ENCODE peak calls at places on chromosomes 3 and 15, in six cellular contexts. M is K562, L is left lung, I is esophagus squamous epithelium, P is heart left ventricle, T is AG04450. D is an unnamed sample.
A peak's percentile ranks its signal among the peaks of the same experiment; 100 is the strongest.

GRCh38 chr3:11331101-11331500 is 58.9 kb downstream of the ATG7 start:
- DNase-seq in P (no peak), T (no peak), L (no peak), M (no peak), I (no peak), D (no peak)

GRCh38 chr3:52053307-52054304 is 2.8 kb downstream of the DUSP7 start:
- DNase-seq in L (no peak), I (no peak), M (no peak), T (no peak), P (no peak), D (peak; percentile 70)

GRCh38 chr3:53223025-53223424 is 32.8 kb downstream of the TKT start:
- DNase-seq in M (no peak), P (no peak), T (no peak), I (no peak), L (no peak), D (no peak)

GRCh38 chr15:85312925-85313324 is 67.5 kb upstream of the AKAP13 start:
- DNase-seq in L (no peak), P (no peak), M (no peak), T (no peak), I (no peak), D (no peak)

GRCh38 chr3:175378348-175378747 is 519.2 kb downstream of the NAALADL2 start:
- DNase-seq in M (no peak), T (no peak), I (no peak), L (no peak), P (no peak), D (no peak)

GRCh38 chr3:106013971-106014370 is 145.2 kb upstream of the CBLB start:
- DNase-seq in M (peak; percentile 5), P (no peak), T (peak; percentile 83), L (no peak), I (no peak), D (no peak)

GRCh38 chr3:119310052-119310451 is 15.9 kb downstream of the ARHGAP31 start:
- DNase-seq in L (no peak), M (no peak), I (no peak), T (peak; percentile 84), P (no peak), D (no peak)

GRCh38 chr15:36605626-36606263 is 26.3 kb downstream of the CDIN1 start:
- DNase-seq in T (no peak), L (no peak), P (no peak), M (no peak), I (no peak), D (no peak)

GRCh38 chr3:150249776-150250175 is 158.3 kb upstream of the TSC22D2 start:
- DNase-seq in I (no peak), P (no peak), T (no peak), M (no peak), L (no peak), D (no peak)

GRCh38 chr3:52636673-52637072 is 49.0 kb downstream of the PBRM1 start:
- DNase-seq in L (no peak), P (no peak), M (no peak), T (no peak), I (no peak), D (no peak)

GRCh38 chr15:89863918-89864317 is 29.9 kb downstream of the AP3S2 start:
- DNase-seq in P (no peak), M (no peak), L (no peak), I (no peak), T (no peak), D (no peak)

GRCh38 chr15:48981941-48982340 is 18.2 kb upstream of the SHC4 start:
- DNase-seq in L (no peak), T (no peak), M (no peak), I (no peak), P (no peak), D (no peak)

GRCh38 chr15:29086001-29086400 is 183.6 kb downstream of the NSMCE3 start:
- DNase-seq in L (no peak), T (no peak), M (no peak), P (no peak), I (no peak), D (no peak)

GRCh38 chr3:112149136-112149535 is 16.1 kb upstream of the GCSAM start:
- DNase-seq in P (no peak), M (no peak), T (no peak), L (no peak), I (no peak), D (no peak)

GRCh38 chr3:48650723-48651122 is 12.0 kb downstream of the CELSR3 start:
- DNase-seq in L (peak; percentile 68), T (no peak), P (no peak), M (no peak), I (no peak), D (no peak)

GRCh38 chr15:26050271-26050670 is 187.1 kb upstream of the ATP10A start:
- DNase-seq in I (no peak), T (no peak), L (no peak), M (no peak), P (no peak), D (no peak)

GRCh38 chr3:184275961-184276910 is at the start of gene ECE2:
- DNase-seq in P (no peak), I (no peak), M (peak; percentile 63), L (no peak), T (no peak), D (no peak)

GRCh38 chr15:77538011-77538410 is 94.7 kb downstream of the LINGO1 start:
- DNase-seq in L (no peak), T (no peak), P (no peak), I (no peak), M (no peak), D (peak; percentile 70)

GRCh38 chr3:14336414-14337285 is 65.8 kb upstream of the SLC6A6 start:
- DNase-seq in I (no peak), L (no peak), M (no peak), P (no peak), T (no peak), D (no peak)

GRCh38 chr3:46725663-46726314 is 8.1 kb upstream of the PRSS50 start:
- DNase-seq in M (no peak), I (no peak), L (no peak), P (no peak), T (no peak), D (no peak)

GRCh38 chr15:61410656-61411055 is 181.6 kb upstream of the RORA start:
- DNase-seq in T (no peak), L (no peak), P (no peak), M (no peak), I (no peak), D (no peak)

GRCh38 chr3:52570076-52570475 is 33.7 kb downstream of the UQCC5 start:
- DNase-seq in T (peak; percentile 3), L (no peak), M (no peak), P (no peak), I (no peak), D (no peak)

GRCh38 chr15:67543348-67543718 is 830 bp downstream of the MAP2K5 start:
- DNase-seq in T (no peak), P (peak; percentile 57), I (no peak), L (no peak), M (no peak), D (no peak)

DNA sequence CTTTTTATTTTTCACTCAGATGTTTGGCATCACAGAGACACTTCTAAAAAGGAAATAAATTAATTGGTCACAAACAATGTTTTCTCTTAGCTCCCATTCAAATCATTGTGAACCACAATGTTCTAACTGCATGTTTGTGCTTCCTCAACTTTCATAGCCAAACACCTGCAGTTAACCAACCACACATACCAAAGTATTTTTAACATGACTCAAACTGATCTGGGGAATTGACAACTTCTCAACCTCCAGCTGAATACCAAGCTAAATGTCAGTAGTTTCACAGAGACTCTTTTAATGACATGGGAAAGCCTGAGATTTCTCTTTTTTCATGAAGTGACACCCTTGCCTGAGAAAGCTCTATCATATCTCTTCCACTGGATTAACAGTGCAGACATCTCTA is 217.9 kb upstream of the MME start:
- DNase-seq in M (no peak), T (peak; percentile 10), P (no peak), L (no peak), I (no peak), D (no peak)
- H3K4me3 ChIP-seq in M (no peak overlapping the region), T (no peak overlapping the region), P (no peak overlapping the region), L (no peak overlapping the region), I (no peak overlapping the region), D (no peak overlapping the region)

DNA sequence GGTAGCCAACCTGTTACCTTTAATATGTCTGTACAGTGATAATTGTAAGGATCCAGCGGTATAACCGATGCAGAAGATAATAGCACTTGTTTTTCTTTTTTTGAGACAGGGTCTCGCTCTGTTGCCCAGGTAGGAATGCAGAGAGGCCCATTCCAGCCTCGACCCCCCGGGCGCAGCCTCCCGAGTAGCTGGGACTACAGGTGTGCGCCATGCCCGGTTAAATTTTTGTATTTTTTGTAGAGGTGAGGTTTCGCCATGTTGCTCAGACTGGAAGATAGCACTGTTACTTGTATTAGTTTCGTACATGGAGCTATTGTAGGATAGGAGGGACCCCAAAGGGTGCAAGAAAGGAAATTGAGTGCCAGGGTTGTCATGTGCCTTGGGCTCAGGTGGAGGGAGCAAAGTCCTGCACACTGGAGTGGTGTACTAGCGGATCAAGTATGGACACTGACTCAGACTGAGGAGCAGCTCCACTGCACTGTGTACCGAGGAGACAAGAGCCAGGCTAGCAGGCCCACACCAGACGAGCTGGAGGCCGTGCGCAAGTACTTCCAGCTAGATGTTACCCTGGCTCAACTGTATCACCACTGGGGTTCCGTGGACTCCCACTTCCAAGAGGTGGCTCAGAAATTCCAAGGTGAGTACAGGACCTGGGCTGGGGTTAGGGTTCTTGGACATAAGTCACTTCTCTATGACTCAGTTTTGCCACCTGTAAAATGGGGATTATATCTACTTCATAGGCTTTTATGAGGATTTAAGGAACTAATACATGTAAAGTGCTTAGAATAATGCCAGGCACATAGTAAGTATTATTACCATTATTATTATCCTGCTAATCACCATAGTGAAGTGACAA is 1.0 kb downstream of the OGG1 start:
- DNase-seq in M (peak; percentile 48), P (no peak), L (no peak), T (no peak), I (no peak), D (no peak)
- H3K27ac ChIP-seq in M (peak overlapping the region; percentile 82), P (peak overlapping the region; percentile 88), L (no peak overlapping the region), T (no peak overlapping the region), I (peak overlapping the region; percentile 82), D (peak overlapping the region; percentile 94)

GRCh38 chr3:58874248-58874741 is 175.5 kb downstream of the CFAP20DC start:
- DNase-seq in M (no peak), I (no peak), T (no peak), L (no peak), P (no peak), D (no peak)
- TF ChIP-seq CTCF in M (no peak), I (no peak), T (no peak), L (no peak), P (no peak), D (no peak)

GRCh38 chr3:187739561-187740445 is 5.5 kb downstream of the BCL6 start:
- DNase-seq in I (peak; percentile 34), P (peak; percentile 92), T (peak; percentile 85), M (peak; percentile 82), L (peak; percentile 95), D (no peak)
- H3K4me3 ChIP-seq in I (peak overlapping the region; percentile 71), P (peak overlapping the region; percentile 67), T (peak overlapping the region; percentile 75), M (peak overlapping the region; percentile 38), L (peak overlapping the region; percentile 9), D (peak overlapping the region; percentile 87)

D was measured in dorsolateral prefrontal cortex.